ENCODE peak calls at places on chromosomes 2 and 18, in six cellular contexts. K, W, G, I, H and N are unnamed samples. For H3K4me1, the result is how much of the 10 kb centered on the place peaks cover.

GRCh38 chr2:161239416-161240109 is 68.7 kb upstream of the PSMD14 start:
- DNase-seq in K (no peak), W (no peak), G (peak), I (no peak), H (no peak), N (peak)

GRCh38 chr2:181106789-181107418 is 126.5 kb downstream of the UBE2E3 start:
- DNase-seq in K (peak), W (no peak), G (no peak), I (no peak), H (peak), N (no peak)

GRCh38 chr18:13264986-13265900 is 46.7 kb downstream of the LDLRAD4 start:
- DNase-seq in K (no peak), W (no peak), G (no peak), I (no peak), H (no peak), N (no peak)

GRCh38 chr2:121185571-121186074 is 99.4 kb downstream of the TFCP2L1 start:
- DNase-seq in K (peak), W (no peak), G (no peak), I (no peak), H (no peak), N (no peak)

GRCh38 chr2:43426305-43427031 is 169.4 kb downstream of the THADA start:
- DNase-seq in K (peak), W (peak), G (peak), I (peak), H (peak), N (peak)

GRCh38 chr18:23626451-23627279 is 36.0 kb downstream of the ANKRD29 start:
- DNase-seq in K (peak), W (no peak), G (no peak), I (no peak), H (peak), N (no peak)

GRCh38 chr2:237159006-237159897 is 73.6 kb downstream of the COPS8 start:
- DNase-seq in K (no peak), W (peak), G (peak), I (no peak), H (no peak), N (no peak)

GRCh38 chr2:107363811-107364210 is 462.9 kb upstream of the RGPD4 start:
- DNase-seq in K (no peak), W (no peak), G (no peak), I (no peak), H (no peak), N (no peak)

GRCh38 chr2:95269036-95269680 is 5.1 kb upstream of the PROM2 start:
- DNase-seq in K (no peak), W (no peak), G (no peak), I (no peak), H (no peak), N (peak)

GRCh38 chr2:68715353-68716041 is 19.1 kb upstream of the ARHGAP25 start:
- DNase-seq in K (peak), W (peak), G (peak), I (peak), H (peak), N (no peak)

GRCh38 chr2:60100034-60100433 is 453.4 kb downstream of the BCL11A start:
- DNase-seq in K (no peak), W (no peak), G (no peak), I (no peak), H (no peak), N (no peak)

GRCh38 chr2:225379861-225380260 is 19.6 kb upstream of the NYAP2 start:
- DNase-seq in K (no peak), W (no peak), G (no peak), I (no peak), H (no peak), N (no peak)
- H3K4me1 ChIP-seq in K (under half), W (under half), G (under half), I (under half), H (under half), N (under half)

DNA sequence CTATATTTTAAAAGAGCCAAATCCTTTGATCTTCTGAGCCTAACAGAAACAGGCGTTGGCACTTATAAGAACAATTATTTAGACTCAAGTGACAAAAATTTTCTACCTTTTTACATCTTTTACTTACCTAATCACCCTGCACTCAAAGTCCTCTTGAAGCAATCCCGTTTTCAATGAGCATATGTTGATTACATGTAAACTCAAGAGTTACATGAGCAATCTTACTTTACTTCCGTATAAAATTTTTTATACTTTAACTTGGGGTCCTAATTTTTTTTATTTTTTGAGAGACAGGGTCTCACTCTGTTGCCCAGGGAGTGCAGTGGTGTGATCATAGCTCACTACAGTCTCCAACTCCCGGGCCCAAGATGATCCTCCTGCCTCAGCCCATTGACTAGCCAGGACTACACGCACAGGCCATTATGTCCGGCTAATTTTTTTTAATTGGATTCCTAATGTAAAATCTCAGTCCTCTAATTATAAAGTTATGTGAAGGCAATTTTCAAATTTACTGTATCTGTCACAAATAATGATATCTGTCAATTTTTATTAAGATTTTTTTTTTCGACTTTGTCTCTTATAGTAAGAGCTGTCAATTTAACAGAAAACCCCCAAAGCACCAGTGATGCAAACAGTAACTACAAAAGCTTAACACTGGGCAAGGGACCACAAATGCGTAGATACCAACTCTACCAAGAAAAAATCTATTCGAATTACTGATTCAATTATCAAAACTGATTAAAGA is 19.1 kb upstream of the STPG4 start:
- DNase-seq in K (peak), W (no peak), G (peak), I (no peak), H (no peak), N (no peak)
- H3K4me1 ChIP-seq in K (half or more), W (half or more), G (under half), I (under half), H (under half), N (under half)

GRCh38 chr2:191950132-191950885 is 103.4 kb upstream of the CAVIN2 start:
- DNase-seq in K (peak), W (no peak), G (no peak), I (no peak), H (peak), N (no peak)

GRCh38 chr2:191946471-191947182 is 99.7 kb upstream of the CAVIN2 start:
- DNase-seq in K (no peak), W (no peak), G (no peak), I (no peak), H (no peak), N (no peak)

GRCh38 chr2:191951832-191952231 is 104.9 kb upstream of the CAVIN2 start:
- DNase-seq in K (no peak), W (no peak), G (peak), I (no peak), H (no peak), N (no peak)

GRCh38 chr2:191945623-191946022 is 98.7 kb upstream of the CAVIN2 start:
- DNase-seq in K (no peak), W (no peak), G (no peak), I (no peak), H (no peak), N (no peak)

GRCh38 chr2:191947235-191947634 is 100.3 kb upstream of the CAVIN2 start:
- DNase-seq in K (no peak), W (no peak), G (peak), I (no peak), H (no peak), N (no peak)
- H3K4me1 ChIP-seq in K (under half), W (under half), G (under half), I (under half), H (under half), N (under half)

GRCh38 chr2:235614176-235614860 is 120.5 kb downstream of the AGAP1 start:
- DNase-seq in K (peak), W (no peak), G (no peak), I (no peak), H (no peak), N (peak)
- H3K4me1 ChIP-seq in K (half or more), W (under half), G (under half), I (under half), H (under half), N (under half)

DNA sequence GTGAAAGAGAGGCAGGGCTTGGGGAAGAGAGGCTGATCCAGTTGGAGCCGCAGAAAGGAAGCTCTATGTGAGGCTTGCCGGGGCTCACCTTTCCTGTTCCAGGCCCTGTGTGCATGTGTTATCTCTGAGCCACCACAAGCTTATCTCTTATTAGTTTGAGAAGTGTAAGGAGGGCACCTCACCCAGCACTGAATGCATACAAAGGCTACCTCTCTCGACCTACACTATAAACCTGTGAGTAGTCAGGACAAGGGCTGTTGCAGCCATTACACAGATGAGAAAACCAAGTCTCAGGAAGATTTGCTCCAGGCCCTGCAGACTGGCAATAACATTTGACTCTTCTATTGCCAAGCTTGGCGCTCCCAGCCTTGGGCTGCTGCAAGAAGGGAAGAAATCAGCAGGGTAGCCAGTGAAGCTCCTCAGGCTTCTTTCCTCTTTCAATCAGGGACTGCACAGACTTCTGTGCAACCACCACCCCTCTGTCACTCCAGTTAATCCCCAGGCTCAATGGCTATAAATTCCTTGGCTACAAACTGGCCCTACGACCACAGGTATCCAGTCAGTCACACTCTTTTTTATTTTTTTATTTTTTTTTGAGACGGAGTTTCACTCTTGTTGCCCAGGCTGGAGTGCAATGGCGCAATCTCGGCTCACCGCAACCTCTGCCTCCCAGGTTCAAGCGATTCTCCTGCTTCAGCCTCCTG is 73.8 kb downstream of the CLHC1 start:
- DNase-seq in K (no peak), W (peak), G (no peak), I (no peak), H (no peak), N (no peak)
- H3K4me1 ChIP-seq in K (half or more), W (under half), G (under half), I (under half), H (half or more), N (under half)

GRCh38 chr18:4236940-4237686 is 218.0 kb downstream of the DLGAP1 start:
- DNase-seq in K (no peak), W (no peak), G (no peak), I (no peak), H (no peak), N (no peak)
- H3K4me1 ChIP-seq in K (under half), W (under half), G (under half), I (under half), H (under half), N (under half)